ENCODE peak calls at places on chromosome 9, in eight cellular contexts. J is occipital lobe, H is T-helper 1 cell, F is HEK293T, N is T-helper 22 cell, Y is hepatic stellate cell, Q is activated gamma-delta T cell treated with Interleukin-2 at 50 U/mL for 16 hours, V is left lung. B is an unnamed sample.

GRCh38 chr9:112605963-112606699 is 111.8 kb downstream of the INIP start:
- DNase-seq in J (no peak), H (no peak), F (no peak), N (no peak), Y (no peak), Q (no peak), V (no peak), B (no peak)

GRCh38 chr9:806285-807156 is 35.0 kb upstream of the DMRT1 start:
- DNase-seq in J (no peak), H (no peak), F (peak), N (no peak), Y (peak), Q (no peak), V (no peak), B (peak)

GRCh38 chr9:76049341-76049740 is 158.9 kb downstream of the PCSK5 start:
- DNase-seq in J (no peak), H (no peak), F (no peak), N (no peak), Y (no peak), Q (no peak), V (no peak), B (no peak)

GRCh38 chr9:94911986-94912635 is 185.6 kb downstream of the AOPEP start:
- DNase-seq in J (no peak), H (no peak), F (no peak), N (no peak), Y (no peak), Q (no peak), V (no peak), B (no peak)

GRCh38 chr9:127448112-127448805 is 2.9 kb downstream of the RPL12 start:
- DNase-seq in J (no peak), H (no peak), F (no peak), N (no peak), Y (no peak), Q (no peak), V (no peak), B (no peak)

GRCh38 chr9:134656334-134657034 is 14.9 kb downstream of the COL5A1 start:
- DNase-seq in J (no peak), H (no peak), F (peak), N (no peak), Y (no peak), Q (no peak), V (peak), B (peak)

GRCh38 chr9:113381909-113382411 is 5.2 kb upstream of the HDHD3 start:
- DNase-seq in J (no peak), H (no peak), F (no peak), N (no peak), Y (no peak), Q (no peak), V (no peak), B (no peak)

GRCh38 chr9:112006361-112007020 is 109.9 kb downstream of the UGCG start:
- DNase-seq in J (no peak), H (no peak), F (no peak), N (no peak), Y (no peak), Q (no peak), V (no peak), B (no peak)

GRCh38 chr9:20540169-20540863 is 82.0 kb downstream of the MLLT3 start:
- DNase-seq in J (no peak), H (no peak), F (no peak), N (no peak), Y (no peak), Q (no peak), V (no peak), B (no peak)

GRCh38 chr9:120571443-120572257 is 8.3 kb downstream of the CDK5RAP2 start:
- DNase-seq in J (peak), H (no peak), F (no peak), N (no peak), Y (no peak), Q (no peak), V (no peak), B (peak)

GRCh38 chr9:68750179-68750685 is 45.2 kb downstream of the PIP5K1B start:
- DNase-seq in J (no peak), H (no peak), F (no peak), N (no peak), Y (no peak), Q (no peak), V (no peak), B (no peak)

GRCh38 chr9:114034663-114035062 is 43.4 kb downstream of the AMBP start:
- DNase-seq in J (peak), H (no peak), F (no peak), N (no peak), Y (no peak), Q (no peak), V (no peak), B (no peak)

GRCh38 chr9:127347831-127348699 is 48.9 kb upstream of the SLC2A8 start:
- DNase-seq in J (no peak), H (no peak), F (no peak), N (no peak), Y (peak), Q (no peak), V (no peak), B (peak)

GRCh38 chr9:5441043-5441442 is 3.3 kb upstream of the PLGRKT start:
- DNase-seq in J (no peak), H (no peak), F (no peak), N (no peak), Y (no peak), Q (no peak), V (no peak), B (no peak)

GRCh38 chr9:92600742-92601261 is 65.0 kb upstream of the ECM2 start:
- DNase-seq in J (no peak), H (no peak), F (no peak), N (no peak), Y (peak), Q (no peak), V (no peak), B (peak)

GRCh38 chr9:34964458-34964857 is 6.4 kb downstream of the PHF24 start:
- DNase-seq in J (no peak), H (no peak), F (no peak), N (no peak), Y (no peak), Q (no peak), V (no peak), B (no peak)

GRCh38 chr9:89431930-89432725 is 65.8 kb downstream of the SEMA4D start:
- DNase-seq in J (no peak), H (no peak), F (no peak), N (no peak), Y (no peak), Q (no peak), V (no peak), B (no peak)

GRCh38 chr9:131275332-131276106 is 791 bp downstream of the FAM78A start:
- DNase-seq in J (no peak), H (no peak), F (no peak), N (no peak), Y (no peak), Q (no peak), V (no peak), B (no peak)

GRCh38 chr9:77457916-77458592 is 190.1 kb downstream of the GNA14 start:
- DNase-seq in J (peak), H (no peak), F (peak), N (peak), Y (peak), Q (peak), V (no peak), B (peak)

GRCh38 chr9:97786341-97786740 is 66.7 kb upstream of the FOXE1 start:
- DNase-seq in J (no peak), H (no peak), F (no peak), N (no peak), Y (peak), Q (no peak), V (no peak), B (no peak)

GRCh38 chr9:105832311-105832710 is 138.0 kb downstream of the TMEM38B start:
- DNase-seq in J (no peak), H (no peak), F (no peak), N (no peak), Y (no peak), Q (no peak), V (no peak), B (no peak)

GRCh38 chr9:127158995-127159801 is 36.8 kb upstream of the ANGPTL2 start:
- DNase-seq in J (peak), H (no peak), F (no peak), N (no peak), Y (peak), Q (no peak), V (no peak), B (peak)

GRCh38 chr9:136109351-136110081 is 9.2 kb downstream of the TMEM250 start:
- DNase-seq in J (peak), H (peak), F (peak), N (peak), Y (peak), Q (peak), V (peak), B (peak)

GRCh38 chr9:86099695-86100364 is 472 bp upstream of the GOLM1 start:
- DNase-seq in J (no peak), H (no peak), F (peak), N (no peak), Y (peak), Q (no peak), V (no peak), B (peak)

GRCh38 chr9:131398204-131398603 is 4.3 kb downstream of the PRRC2B start:
- DNase-seq in J (no peak), H (peak), F (peak), N (peak), Y (no peak), Q (peak), V (no peak), B (no peak)

GRCh38 chr9:92147030-92147853 is 32.0 kb upstream of the SPTLC1 start:
- DNase-seq in J (no peak), H (no peak), F (peak), N (no peak), Y (peak), Q (no peak), V (no peak), B (peak)